ENCODE peak calls at places on chromosomes 1 and 21, in nine cellular contexts. One of them, this sample, is unnamed.

GRCh38 chr1:87435484-87435883 is 106.8 kb downstream of the LMO4 start:
- DNase-seq in PC-3: peak; percentile 56
- DNase-seq in PC-9: no peak
- DNase-seq in OCI-LY7: no peak
- DNase-seq in GM23338: no peak
- DNase-seq in GM23248: peak; percentile 6
- DNase-seq in HCT116: no peak
- DNase-seq in hepatocyte: no peak
- DNase-seq in MM.1S: no peak
- DNase-seq in this sample: no peak

GRCh38 chr1:204894606-204895005 is 23.9 kb downstream of the NFASC start:
- DNase-seq in HCT116: no peak
- DNase-seq in PC-9: no peak
- DNase-seq in GM23248: peak; percentile 76
- DNase-seq in OCI-LY7: no peak
- DNase-seq in MM.1S: no peak
- DNase-seq in GM23338: no peak
- DNase-seq in hepatocyte: no peak
- DNase-seq in PC-3: no peak
- DNase-seq in this sample: no peak

GRCh38 chr1:89894210-89894668 is 73.4 kb downstream of the LRRC8D start:
- DNase-seq in PC-9: peak; percentile 80
- DNase-seq in hepatocyte: no peak
- DNase-seq in HCT116: no peak
- DNase-seq in OCI-LY7: no peak
- DNase-seq in PC-3: peak; percentile 76
- DNase-seq in GM23338: no peak
- DNase-seq in MM.1S: no peak
- DNase-seq in GM23248: peak; percentile 93
- DNase-seq in this sample: no peak

GRCh38 chr21:14863745-14864210 is 201.0 kb downstream of the NRIP1 start:
- DNase-seq in hepatocyte: peak; percentile 56
- DNase-seq in PC-9: no peak
- DNase-seq in PC-3: peak; percentile 31
- DNase-seq in GM23338: no peak
- DNase-seq in MM.1S: no peak
- DNase-seq in OCI-LY7: no peak
- DNase-seq in HCT116: no peak
- DNase-seq in GM23248: no peak
- DNase-seq in this sample: no peak

GRCh38 chr1:156571261-156571958 is 955 bp downstream of the IQGAP3 start:
- DNase-seq in PC-9: peak; percentile 84
- DNase-seq in HCT116: no peak
- DNase-seq in GM23338: no peak
- DNase-seq in GM23248: peak; percentile 94
- DNase-seq in MM.1S: no peak
- DNase-seq in hepatocyte: peak; percentile 69
- DNase-seq in PC-3: peak; percentile 77
- DNase-seq in OCI-LY7: no peak
- DNase-seq in this sample: no peak

GRCh38 chr1:215665212-215665611 is 98.1 kb downstream of the KCTD3 start:
- DNase-seq in hepatocyte: no peak
- DNase-seq in PC-3: no peak
- DNase-seq in GM23338: no peak
- DNase-seq in PC-9: no peak
- DNase-seq in MM.1S: no peak
- DNase-seq in GM23248: peak; percentile 76
- DNase-seq in OCI-LY7: no peak
- DNase-seq in HCT116: no peak
- DNase-seq in this sample: no peak

GRCh38 chr1:38932496-38933014 is 9.1 kb downstream of the RHBDL2 start:
- DNase-seq in GM23338: no peak
- DNase-seq in PC-3: no peak
- DNase-seq in HCT116: no peak
- DNase-seq in OCI-LY7: no peak
- DNase-seq in MM.1S: no peak
- DNase-seq in GM23248: no peak
- DNase-seq in PC-9: no peak
- DNase-seq in hepatocyte: no peak
- DNase-seq in this sample: no peak

GRCh38 chr1:178634445-178634844 is 90.6 kb upstream of the RALGPS2 start:
- DNase-seq in MM.1S: no peak
- DNase-seq in GM23338: no peak
- DNase-seq in hepatocyte: no peak
- DNase-seq in OCI-LY7: no peak
- DNase-seq in GM23248: peak; percentile 15
- DNase-seq in PC-3: no peak
- DNase-seq in PC-9: no peak
- DNase-seq in HCT116: no peak
- DNase-seq in this sample: no peak

GRCh38 chr1:39089811-39090519 is 63.8 kb downstream of the NDUFS5 start:
- DNase-seq in hepatocyte: no peak
- DNase-seq in GM23338: no peak
- DNase-seq in OCI-LY7: no peak
- DNase-seq in MM.1S: no peak
- DNase-seq in PC-9: no peak
- DNase-seq in PC-3: peak; percentile 21
- DNase-seq in GM23248: peak; percentile 65
- DNase-seq in HCT116: no peak
- DNase-seq in this sample: no peak

GRCh38 chr1:119773711-119774241 is 5.1 kb upstream of the HMGCS2 start:
- DNase-seq in OCI-LY7: no peak
- DNase-seq in HCT116: no peak
- DNase-seq in GM23338: peak; percentile 57
- DNase-seq in hepatocyte: no peak
- DNase-seq in MM.1S: no peak
- DNase-seq in GM23248: peak; percentile 38
- DNase-seq in PC-9: peak; percentile 78
- DNase-seq in PC-3: peak; percentile 21
- DNase-seq in this sample: no peak

GRCh38 chr1:94720091-94720793 is 99.9 kb upstream of the SLC44A3 start:
- DNase-seq in OCI-LY7: no peak
- DNase-seq in PC-9: no peak
- DNase-seq in PC-3: no peak
- DNase-seq in GM23248: peak; percentile 38
- DNase-seq in hepatocyte: no peak
- DNase-seq in MM.1S: no peak
- DNase-seq in HCT116: no peak
- DNase-seq in GM23338: no peak
- DNase-seq in this sample: no peak

GRCh38 chr1:32335951-32336867 is at the start of gene MARCKSL1:
- DNase-seq in GM23338: peak; percentile 89
- DNase-seq in HCT116: peak; percentile 32
- DNase-seq in hepatocyte: peak; percentile 89
- DNase-seq in GM23248: peak; percentile 79
- DNase-seq in PC-3: peak; percentile 70
- DNase-seq in PC-9: peak; percentile 53
- DNase-seq in MM.1S: peak; percentile 74
- DNase-seq in OCI-LY7: peak; percentile 85
- DNase-seq in this sample: peak; percentile 94

GRCh38 chr1:25204797-25205441 is 27.4 kb downstream of the SYF2 start:
- DNase-seq in GM23338: peak; percentile 83
- DNase-seq in OCI-LY7: peak; percentile 71
- DNase-seq in MM.1S: peak; percentile 59
- DNase-seq in PC-3: peak; percentile 65
- DNase-seq in hepatocyte: peak; percentile 72
- DNase-seq in GM23248: peak; percentile 84
- DNase-seq in HCT116: peak; percentile 38
- DNase-seq in PC-9: no peak
- DNase-seq in this sample: peak; percentile 81

GRCh38 chr1:39497570-39497969 is 6.1 kb downstream of the BMP8A start:
- DNase-seq in HCT116: no peak
- DNase-seq in PC-9: no peak
- DNase-seq in GM23248: no peak
- DNase-seq in GM23338: no peak
- DNase-seq in MM.1S: no peak
- DNase-seq in OCI-LY7: no peak
- DNase-seq in hepatocyte: no peak
- DNase-seq in PC-3: no peak
- DNase-seq in this sample: no peak

GRCh38 chr1:153355445-153356071 is 2.1 kb upstream of the S100A9 start:
- DNase-seq in hepatocyte: peak; percentile 76
- DNase-seq in OCI-LY7: peak; percentile 52
- DNase-seq in PC-9: peak; percentile 61
- DNase-seq in PC-3: peak; percentile 92
- DNase-seq in GM23338: peak; percentile 90
- DNase-seq in MM.1S: peak; percentile 74
- DNase-seq in GM23248: peak; percentile 87
- DNase-seq in HCT116: peak; percentile 46
- DNase-seq in this sample: peak; percentile 88

GRCh38 chr1:244231193-244231571 is 180.1 kb downstream of the ZBTB18 start:
- DNase-seq in hepatocyte: no peak
- DNase-seq in MM.1S: no peak
- DNase-seq in GM23338: peak; percentile 3
- DNase-seq in PC-3: peak; percentile 79
- DNase-seq in GM23248: peak; percentile 54
- DNase-seq in OCI-LY7: no peak
- DNase-seq in HCT116: no peak
- DNase-seq in PC-9: peak; percentile 67
- DNase-seq in this sample: no peak

DNA sequence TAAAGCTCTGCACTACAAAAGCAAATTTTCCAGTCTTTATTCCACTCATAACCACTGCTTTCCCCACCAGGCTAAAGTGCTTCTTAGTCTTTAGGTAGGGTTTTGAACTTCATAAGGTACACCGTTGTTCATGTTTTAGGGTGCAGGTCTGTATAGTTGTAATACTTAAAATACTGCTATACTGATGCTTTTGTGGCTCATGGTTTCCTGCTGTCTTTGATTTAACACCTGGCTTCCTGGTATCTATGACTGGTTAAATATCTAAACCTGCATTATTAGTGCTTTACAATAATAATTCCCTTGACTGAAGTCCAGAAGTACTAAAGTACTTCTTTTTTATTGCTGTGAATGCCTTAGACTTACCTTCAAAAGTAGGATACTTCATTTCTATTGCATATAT is 384.6 kb downstream of the SRGAP2C start:
- DNase-seq in GM23248: no peak
- DNase-seq in PC-9: no peak
- DNase-seq in GM23338: no peak
- DNase-seq in OCI-LY7: no peak
- DNase-seq in PC-3: no peak
- DNase-seq in MM.1S: no peak
- DNase-seq in HCT116: no peak
- DNase-seq in hepatocyte: no peak
- DNase-seq in this sample: no peak
- H3K9me2 ChIP-seq in GM23248: no peaks in the 10 kb centered on the region
- H3K9me2 ChIP-seq in PC-9: no peaks in the 10 kb centered on the region
- H3K9me2 ChIP-seq in GM23338: no peaks in the 10 kb centered on the region
- H3K9me2 ChIP-seq in OCI-LY7: no peaks in the 10 kb centered on the region
- H3K9me2 ChIP-seq in PC-3: no peaks in the 10 kb centered on the region
- H3K9me2 ChIP-seq in MM.1S: no peaks in the 10 kb centered on the region
- H3K9me2 ChIP-seq in HCT116: no peaks in the 10 kb centered on the region
- H3K9me2 ChIP-seq in hepatocyte: no peaks in the 10 kb centered on the region
- H3K9me2 ChIP-seq in this sample: no peaks in the 10 kb centered on the region

DNA sequence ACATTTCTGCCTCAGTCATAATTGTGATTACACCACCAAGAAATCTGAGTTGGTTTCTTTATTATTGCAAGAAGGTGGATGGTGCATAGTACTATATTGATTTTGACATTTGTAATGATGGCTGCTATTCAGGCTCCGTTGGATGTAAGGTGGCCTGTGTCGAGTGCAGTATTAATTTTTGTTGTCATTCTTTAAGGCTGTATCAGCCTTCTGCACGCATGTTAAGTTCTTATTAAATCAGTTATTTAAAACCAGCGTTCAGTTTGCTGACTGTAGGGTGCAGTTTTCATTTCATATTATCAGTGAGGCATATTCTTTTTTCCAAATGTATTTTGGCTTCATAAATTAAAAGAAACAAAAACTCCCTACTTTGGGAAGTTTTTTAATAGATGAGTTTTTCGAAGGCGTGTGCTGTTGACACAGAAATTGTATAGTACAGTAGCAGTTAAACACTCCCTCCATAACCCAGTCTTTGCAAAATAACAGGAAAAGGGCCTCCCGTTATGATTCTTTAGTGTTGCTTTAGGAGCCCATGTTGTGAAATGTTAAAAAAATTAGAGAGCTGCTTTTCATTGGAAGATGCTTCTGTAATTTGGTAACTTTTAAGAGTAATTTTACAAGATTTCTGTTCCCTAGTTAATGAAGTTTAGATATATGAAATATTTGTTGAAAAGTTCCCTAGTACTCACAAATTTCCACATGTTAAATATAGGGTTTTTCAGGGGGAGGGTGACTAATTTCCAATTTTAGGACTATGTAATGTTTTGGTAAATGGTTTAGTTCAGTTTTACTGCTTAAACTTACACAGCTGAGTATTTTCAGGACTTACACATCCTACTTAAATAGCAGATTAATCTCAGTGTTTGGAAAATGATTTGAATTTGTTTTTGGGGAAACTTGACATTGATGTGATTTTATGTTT is 1.9 kb downstream of the CAMSAP2 start:
- DNase-seq in HCT116: no peak
- DNase-seq in PC-3: peak; percentile 39
- DNase-seq in hepatocyte: no peak
- DNase-seq in GM23338: no peak
- DNase-seq in PC-9: no peak
- DNase-seq in MM.1S: no peak
- DNase-seq in OCI-LY7: peak; percentile 14
- DNase-seq in GM23248: peak; percentile 57
- DNase-seq in this sample: peak; percentile 61
- H3K9me2 ChIP-seq in HCT116: no peaks in the 10 kb centered on the region
- H3K9me2 ChIP-seq in PC-3: no peaks in the 10 kb centered on the region
- H3K9me2 ChIP-seq in hepatocyte: no peaks in the 10 kb centered on the region
- H3K9me2 ChIP-seq in GM23338: no peaks in the 10 kb centered on the region
- H3K9me2 ChIP-seq in PC-9: no peaks in the 10 kb centered on the region
- H3K9me2 ChIP-seq in MM.1S: no peaks in the 10 kb centered on the region
- H3K9me2 ChIP-seq in OCI-LY7: no peaks in the 10 kb centered on the region
- H3K9me2 ChIP-seq in GM23248: no peaks in the 10 kb centered on the region
- H3K9me2 ChIP-seq in this sample: no peaks in the 10 kb centered on the region

DNA sequence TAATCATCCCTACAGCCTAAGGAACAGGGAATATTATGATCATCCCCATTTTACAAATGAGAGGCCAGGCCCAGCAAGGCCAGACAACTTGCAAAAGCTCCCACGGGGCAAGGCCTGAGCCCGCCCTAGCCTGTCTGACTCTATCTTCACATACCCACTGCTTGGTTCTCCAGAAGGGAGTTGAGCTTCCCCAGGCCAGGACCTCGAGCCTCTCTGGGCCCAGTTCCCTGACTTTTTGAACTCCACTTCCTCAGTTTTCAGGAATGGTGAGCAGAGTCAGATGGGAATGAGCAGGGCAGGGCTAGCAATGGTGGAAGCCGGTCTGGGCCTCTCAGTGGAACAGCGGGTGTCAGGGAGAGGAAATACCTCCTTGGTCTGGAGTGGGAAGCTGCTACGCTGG is 39.3 kb downstream of the CACNA1S start:
- DNase-seq in GM23338: no peak
- DNase-seq in GM23248: no peak
- DNase-seq in OCI-LY7: no peak
- DNase-seq in MM.1S: no peak
- DNase-seq in hepatocyte: no peak
- DNase-seq in HCT116: no peak
- DNase-seq in PC-3: no peak
- DNase-seq in PC-9: no peak
- DNase-seq in this sample: no peak
- H3K9me2 ChIP-seq in GM23338: no peaks in the 10 kb centered on the region
- H3K9me2 ChIP-seq in GM23248: no peaks in the 10 kb centered on the region
- H3K9me2 ChIP-seq in OCI-LY7: no peaks in the 10 kb centered on the region
- H3K9me2 ChIP-seq in MM.1S: no peaks in the 10 kb centered on the region
- H3K9me2 ChIP-seq in hepatocyte: no peaks in the 10 kb centered on the region
- H3K9me2 ChIP-seq in HCT116: no peaks in the 10 kb centered on the region
- H3K9me2 ChIP-seq in PC-3: peaks cover 4% of the 10 kb centered on the region
- H3K9me2 ChIP-seq in PC-9: no peaks in the 10 kb centered on the region
- H3K9me2 ChIP-seq in this sample: no peaks in the 10 kb centered on the region

GRCh38 chr1:101240041-101240430 is 3.2 kb downstream of the S1PR1 start:
- DNase-seq in MM.1S: no peak
- DNase-seq in GM23338: no peak
- DNase-seq in PC-3: no peak
- DNase-seq in HCT116: no peak
- DNase-seq in GM23248: no peak
- DNase-seq in OCI-LY7: no peak
- DNase-seq in hepatocyte: no peak
- DNase-seq in PC-9: no peak
- DNase-seq in this sample: no peak
- H3K9me2 ChIP-seq in MM.1S: no peaks in the 10 kb centered on the region
- H3K9me2 ChIP-seq in GM23338: no peaks in the 10 kb centered on the region
- H3K9me2 ChIP-seq in PC-3: no peaks in the 10 kb centered on the region
- H3K9me2 ChIP-seq in HCT116: no peaks in the 10 kb centered on the region
- H3K9me2 ChIP-seq in GM23248: no peaks in the 10 kb centered on the region
- H3K9me2 ChIP-seq in OCI-LY7: no peaks in the 10 kb centered on the region
- H3K9me2 ChIP-seq in hepatocyte: no peaks in the 10 kb centered on the region
- H3K9me2 ChIP-seq in PC-9: no peaks in the 10 kb centered on the region
- H3K9me2 ChIP-seq in this sample: no peaks in the 10 kb centered on the region

This sample was measured in Karpas-422.